ENCODE peak calls at places on chromosomes 4 and X, in seven cellular contexts. E, P, S, C, I, Z and T are unnamed samples.

GRCh38 chrX:19303216-19303880 is 40.4 kb upstream of the PDHA1 start:
- DNase-seq in E (peak; percentile 1), P (no peak), S (no peak), C (no peak), I (no peak), Z (no peak), T (no peak)

GRCh38 chr4:173168396-173169177 is at the start of gene GALNT7:
- DNase-seq in E (peak; percentile 68), P (peak; percentile 87), S (peak; percentile 63), C (peak; percentile 62), I (peak; percentile 6), Z (peak; percentile 61), T (peak; percentile 29)

GRCh38 chr4:143225167-143225566 is 40.5 kb downstream of the USP38 start:
- DNase-seq in E (no peak), P (no peak), S (no peak), C (no peak), I (no peak), Z (no peak), T (no peak)

GRCh38 chrX:154980330-154981115 is 42.0 kb downstream of the F8 start:
- DNase-seq in E (peak; percentile 72), P (peak; percentile 82), S (peak; percentile 68), C (peak; percentile 39), I (peak; percentile 1), Z (peak; percentile 15), T (peak; percentile 17)

GRCh38 chrX:38426785-38427184 is 74.4 kb downstream of the OTC start:
- DNase-seq in E (peak; percentile 2), P (no peak), S (peak; percentile 55), C (no peak), I (no peak), Z (no peak), T (no peak)

GRCh38 chr4:76624271-76624681 is 189.2 kb downstream of the SHROOM3 start:
- DNase-seq in E (no peak), P (no peak), S (no peak), C (no peak), I (no peak), Z (no peak), T (no peak)

GRCh38 chr4:175947117-175947722 is 118.4 kb upstream of the WDR17 start:
- DNase-seq in E (peak; percentile 54), P (no peak), S (no peak), C (no peak), I (no peak), Z (no peak), T (no peak)

GRCh38 chr4:145988628-145989027 is 50.0 kb upstream of the ZNF827 start:
- DNase-seq in E (no peak), P (no peak), S (no peak), C (no peak), I (no peak), Z (no peak), T (no peak)

GRCh38 chr4:73051625-73052024 is 17.9 kb downstream of the COX18 start:
- DNase-seq in E (no peak), P (no peak), S (no peak), C (no peak), I (no peak), Z (no peak), T (no peak)

GRCh38 chrX:150697641-150698040 is 4.4 kb downstream of the MTMR1 start:
- DNase-seq in E (no peak), P (no peak), S (no peak), C (no peak), I (no peak), Z (no peak), T (no peak)

GRCh38 chr4:26342328-26343040 is 21.7 kb downstream of the RBPJ start:
- DNase-seq in E (peak; percentile 33), P (no peak), S (no peak), C (no peak), I (no peak), Z (no peak), T (no peak)

GRCh38 chr4:75844151-75844662 is 58.0 kb downstream of the PPEF2 start:
- DNase-seq in E (peak; percentile 13), P (no peak), S (no peak), C (no peak), I (no peak), Z (no peak), T (no peak)

GRCh38 chr4:78706302-78706701 is 69.8 kb upstream of the BMP2K start:
- DNase-seq in E (no peak), P (no peak), S (no peak), C (no peak), I (no peak), Z (no peak), T (no peak)

GRCh38 chr4:142467086-142467485 is 379.0 kb downstream of the INPP4B start:
- DNase-seq in E (no peak), P (no peak), S (no peak), C (no peak), I (no peak), Z (no peak), T (no peak)

GRCh38 chr4:118337954-118338353 is 14.8 kb downstream of the PRSS12 start:
- DNase-seq in E (no peak), P (no peak), S (no peak), C (no peak), I (no peak), Z (no peak), T (no peak)

GRCh38 chr4:16168144-16168543 is 58.1 kb downstream of the TAPT1 start:
- DNase-seq in E (no peak), P (no peak), S (no peak), C (no peak), I (no peak), Z (no peak), T (no peak)

GRCh38 chr4:61511716-61512488 is 311.8 kb downstream of the ADGRL3 start:
- DNase-seq in E (no peak), P (no peak), S (no peak), C (no peak), I (no peak), Z (no peak), T (no peak)

GRCh38 chr4:133316874-133317273 is 167.8 kb downstream of the PCDH10 start:
- DNase-seq in E (no peak), P (no peak), S (no peak), C (no peak), I (no peak), Z (no peak), T (no peak)

GRCh38 chr4:19319607-19320006 is 932.1 kb upstream of the SLIT2 start:
- DNase-seq in E (no peak), P (no peak), S (no peak), C (no peak), I (no peak), Z (no peak), T (no peak)

GRCh38 chr4:87068591-87069021 is 133.8 kb downstream of the AFF1 start:
- DNase-seq in E (no peak), P (no peak), S (peak; percentile 70), C (no peak), I (no peak), Z (no peak), T (no peak)

GRCh38 chr4:68904786-68905185 is 46.8 kb downstream of the UGT2A3 start:
- DNase-seq in E (no peak), P (no peak), S (no peak), C (no peak), I (no peak), Z (no peak), T (no peak)

GRCh38 chrX:11117751-11118150 is 6.6 kb downstream of the HCCS start:
- DNase-seq in E (no peak), P (no peak), S (no peak), C (no peak), I (no peak), Z (no peak), T (no peak)

GRCh38 chr4:173490817-173491518 is 39.1 kb downstream of the HAND2 start:
- DNase-seq in E (peak; percentile 66), P (no peak), S (no peak), C (no peak), I (no peak), Z (no peak), T (no peak)

GRCh38 chr4:845836-846251 is 19.9 kb upstream of the CPLX1 start:
- DNase-seq in E (no peak), P (no peak), S (no peak), C (no peak), I (no peak), Z (no peak), T (no peak)

GRCh38 chr4:119031218-119031617 is 104.4 kb upstream of the MYOZ2 start:
- DNase-seq in E (no peak), P (no peak), S (no peak), C (no peak), I (no peak), Z (no peak), T (no peak)

GRCh38 chr4:38069271-38069760 is 109.1 kb downstream of the PTTG2 start:
- DNase-seq in E (peak; percentile 55), P (no peak), S (no peak), C (peak; percentile 39), I (no peak), Z (peak; percentile 20), T (no peak)

GRCh38 chr4:119211856-119212250 is 660 bp upstream of the USP53 start:
- DNase-seq in E (no peak), P (no peak), S (no peak), C (no peak), I (no peak), Z (no peak), T (no peak)

GRCh38 chr4:23290656-23291055 is 597.9 kb downstream of the GBA3 start:
- DNase-seq in E (no peak), P (no peak), S (no peak), C (no peak), I (no peak), Z (no peak), T (no peak)

GRCh38 chr4:40439519-40439918 is 104.4 kb downstream of the CHRNA9 start:
- DNase-seq in E (no peak), P (no peak), S (no peak), C (no peak), I (no peak), Z (no peak), T (no peak)

GRCh38 chr4:80202190-80202711 is 4.9 kb downstream of the PRDM8 start:
- DNase-seq in E (peak; percentile 77), P (peak; percentile 87), S (peak; percentile 51), C (peak; percentile 77), I (no peak), Z (peak; percentile 78), T (peak; percentile 62)

GRCh38 chrX:2592279-2592678 is 91.5 kb upstream of the DHRSX start:
- DNase-seq in E (no peak), P (no peak), S (no peak), C (no peak), I (no peak), Z (no peak), T (no peak)

GRCh38 chr4:140238353-140239041 is 84.5 kb upstream of the MAML3 start:
- DNase-seq in E (no peak), P (peak; percentile 89), S (peak; percentile 88), C (no peak), I (peak; percentile 33), Z (no peak), T (no peak)